ENCODE peak calls at places on chromosomes 16 and 17, in five cellular contexts. F, L, C, V and Y are unnamed samples. For H3K4me1, the result is how much of the 10 kb centered on the place peaks cover.

GRCh38 chr16:59370717-59371116 is 636.6 kb upstream of the GOT2 start:
- DNase-seq in F (no peak), L (no peak), C (no peak), V (no peak), Y (no peak)

GRCh38 chr16:84561291-84561690 is 56.6 kb downstream of the COTL1 start:
- DNase-seq in F (no peak), L (no peak), C (no peak), V (no peak), Y (no peak)

GRCh38 chr16:71648921-71649320 is 22.9 kb downstream of the MARVELD3 start:
- DNase-seq in F (no peak), L (no peak), C (no peak), V (peak), Y (no peak)

GRCh38 chr16:88772871-88773811 is 11.9 kb downstream of the PIEZO1 start:
- DNase-seq in F (peak), L (no peak), C (peak), V (peak), Y (no peak)

GRCh38 chr16:75589301-75589700 is 23.1 kb downstream of the GABARAPL2 start:
- DNase-seq in F (peak), L (no peak), C (no peak), V (no peak), Y (peak)

GRCh38 chr16:56681939-56682702 is at the start of gene MT1X:
- DNase-seq in F (peak), L (peak), C (peak), V (peak), Y (peak)

GRCh38 chr17:64723781-64724180 is 61.7 kb upstream of the SMURF2 start:
- DNase-seq in F (no peak), L (no peak), C (peak), V (no peak), Y (no peak)

GRCh38 chr16:80540516-80541305 is at the start of gene DYNLRB2:
- DNase-seq in F (peak), L (peak), C (peak), V (peak), Y (peak)

GRCh38 chr16:49775581-49775980 is 80.3 kb downstream of the ZNF423 start:
- DNase-seq in F (no peak), L (no peak), C (no peak), V (no peak), Y (no peak)

GRCh38 chr17:9456265-9456664 is 119.4 kb downstream of the STX8 start:
- DNase-seq in F (peak), L (peak), C (no peak), V (no peak), Y (no peak)

GRCh38 chr16:56161658-56162057 is 29.6 kb upstream of the GNAO1 start:
- DNase-seq in F (no peak), L (no peak), C (no peak), V (no peak), Y (no peak)

GRCh38 chr16:8678068-8678927 is 3.9 kb downstream of the ABAT start:
- DNase-seq in F (no peak), L (no peak), C (no peak), V (peak), Y (no peak)

GRCh38 chr16:50916040-50916439 is 174.2 kb downstream of the CYLD start:
- DNase-seq in F (no peak), L (no peak), C (no peak), V (no peak), Y (no peak)

GRCh38 chr16:50505714-50506542 is 42.3 kb upstream of the NKD1 start:
- DNase-seq in F (peak), L (no peak), C (no peak), V (no peak), Y (peak)

GRCh38 chr17:27343294-27343693 is 49.4 kb downstream of the WSB1 start:
- DNase-seq in F (no peak), L (no peak), C (no peak), V (no peak), Y (no peak)

GRCh38 chr16:17529982-17530760 is 59.4 kb upstream of the XYLT1 start:
- DNase-seq in F (no peak), L (no peak), C (no peak), V (no peak), Y (no peak)

DNA sequence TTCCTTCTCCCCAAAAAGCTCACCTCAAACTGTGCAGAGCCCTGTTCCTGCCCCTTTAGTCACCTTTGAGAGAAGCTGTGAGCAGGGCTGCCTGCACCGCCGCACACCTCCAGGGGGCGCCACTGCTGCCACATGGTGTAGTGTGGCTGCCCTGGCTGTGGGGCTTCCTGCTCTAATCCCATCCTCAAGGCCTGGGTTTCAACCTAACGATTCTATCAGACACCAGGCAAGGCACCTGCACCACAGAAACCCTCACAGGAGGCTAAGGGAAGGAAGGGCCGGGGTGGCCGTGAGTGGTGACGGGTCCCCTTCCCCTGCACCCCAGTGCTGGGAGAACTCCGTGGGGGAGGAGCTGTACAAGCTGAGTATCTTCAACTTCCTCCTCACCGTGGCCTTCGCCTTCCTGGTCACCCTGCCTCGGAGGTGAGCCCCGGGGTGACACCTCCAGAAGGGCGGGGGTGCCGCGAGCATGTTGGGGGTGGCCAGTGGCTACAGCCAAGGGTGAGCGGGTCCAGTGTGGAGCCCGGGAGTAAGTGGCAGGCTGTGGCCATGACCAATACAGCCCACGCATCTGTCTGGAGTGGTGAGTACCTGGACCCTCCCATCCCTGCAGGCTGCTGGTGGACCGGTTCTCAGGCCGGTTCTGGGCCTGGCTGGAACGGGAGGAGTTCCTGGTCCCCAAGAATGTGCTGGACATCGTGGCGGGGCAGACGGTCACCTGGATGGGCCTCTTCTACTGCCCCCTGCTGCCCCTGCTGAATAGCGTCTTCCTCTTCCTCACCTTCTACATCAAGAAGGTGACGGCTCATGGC is 7.0 kb downstream of the TMC8 start:
- DNase-seq in F (no peak), L (no peak), C (no peak), V (no peak), Y (no peak)
- H3K4me1 ChIP-seq in F (under half), L (under half), C (under half), V (under half), Y (under half)

GRCh38 chr17:78731904-78732303 is 50.2 kb downstream of the CYTH1 start:
- DNase-seq in F (no peak), L (no peak), C (no peak), V (no peak), Y (no peak)
- H3K4me1 ChIP-seq in F (half or more), L (under half), C (under half), V (under half), Y (under half)

GRCh38 chr17:7839199-7839889 is 5.3 kb downstream of the KDM6B start:
- DNase-seq in F (no peak), L (no peak), C (peak), V (no peak), Y (no peak)

GRCh38 chr17:7835818-7836595 is 2.0 kb downstream of the KDM6B start:
- DNase-seq in F (peak), L (peak), C (peak), V (peak), Y (no peak)

GRCh38 chr17:7836596-7837374 is 2.8 kb downstream of the KDM6B start:
- DNase-seq in F (peak), L (peak), C (peak), V (peak), Y (peak)

GRCh38 chr17:7838291-7839075 is 4.5 kb downstream of the KDM6B start:
- DNase-seq in F (no peak), L (no peak), C (peak), V (no peak), Y (no peak)

GRCh38 chr17:7837375-7838290 is 3.6 kb downstream of the KDM6B start:
- DNase-seq in F (no peak), L (no peak), C (no peak), V (no peak), Y (no peak)
- H3K4me1 ChIP-seq in F (half or more), L (under half), C (half or more), V (under half), Y (half or more)

DNA sequence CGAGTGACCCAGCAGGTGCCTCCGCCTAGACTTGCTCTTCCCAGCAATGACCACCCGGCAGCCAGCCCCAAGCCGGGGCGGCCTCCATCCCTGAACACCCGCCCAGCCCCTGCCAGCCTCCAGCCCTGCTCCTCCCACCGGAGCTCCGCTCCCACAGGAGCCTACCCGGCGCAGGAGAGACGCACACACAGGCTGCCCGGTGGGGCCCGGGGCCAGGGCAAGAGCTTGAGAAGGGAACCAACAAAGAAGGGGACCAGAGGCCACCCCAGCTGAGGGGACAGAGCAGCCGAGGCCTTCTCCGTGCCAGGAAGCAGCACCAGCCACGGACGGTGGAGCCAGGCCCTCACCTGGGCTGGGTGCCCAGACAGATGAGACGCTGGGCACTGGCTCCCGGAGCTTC is 13.8 kb downstream of the PKD1 start:
- DNase-seq in F (no peak), L (no peak), C (peak), V (no peak), Y (no peak)
- H3K4me1 ChIP-seq in F (half or more), L (under half), C (half or more), V (under half), Y (under half)

DNA sequence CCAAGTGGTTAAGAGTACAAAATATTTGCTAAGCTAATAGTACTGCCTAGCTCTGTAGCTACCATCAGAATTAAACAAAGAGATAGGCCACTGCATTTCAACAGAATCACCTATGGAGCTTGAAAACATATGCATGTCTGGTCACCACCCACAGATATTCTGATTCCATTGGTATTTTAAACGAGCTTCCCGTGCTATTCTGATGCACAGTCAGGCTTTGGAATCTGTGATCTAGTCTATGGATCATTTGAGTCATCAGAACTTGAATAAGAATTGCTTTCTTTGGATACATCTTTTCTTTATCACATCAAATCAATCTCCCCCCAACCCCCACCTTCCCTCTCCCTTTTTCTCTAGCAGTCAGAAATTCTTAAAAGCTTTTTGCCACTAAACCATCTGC is 124.7 kb downstream of the NPIPB5 start:
- DNase-seq in F (no peak), L (no peak), C (no peak), V (no peak), Y (no peak)
- H3K4me1 ChIP-seq in F (under half), L (under half), C (under half), V (under half), Y (under half)

GRCh38 chr17:76685366-76685765 is 25.4 kb downstream of the MXRA7 start:
- DNase-seq in F (no peak), L (no peak), C (no peak), V (no peak), Y (no peak)
- H3K4me1 ChIP-seq in F (half or more), L (under half), C (half or more), V (under half), Y (under half)

GRCh38 chr17:79914813-79915740 is 75.8 kb upstream of the CBX4 start:
- DNase-seq in F (no peak), L (no peak), C (no peak), V (no peak), Y (no peak)

GRCh38 chr17:79913896-79914812 is 74.9 kb upstream of the CBX4 start:
- DNase-seq in F (no peak), L (no peak), C (no peak), V (no peak), Y (no peak)

GRCh38 chr17:79916506-79916905 is 77.3 kb upstream of the CBX4 start:
- DNase-seq in F (no peak), L (no peak), C (no peak), V (no peak), Y (no peak)

GRCh38 chr17:79916991-79917901 is 78.0 kb upstream of the CBX4 start:
- DNase-seq in F (no peak), L (no peak), C (no peak), V (no peak), Y (no peak)

GRCh38 chr17:79915850-79916430 is 76.7 kb upstream of the CBX4 start:
- DNase-seq in F (peak), L (no peak), C (no peak), V (peak), Y (no peak)
- H3K4me1 ChIP-seq in F (under half), L (under half), C (under half), V (under half), Y (under half)

DNA sequence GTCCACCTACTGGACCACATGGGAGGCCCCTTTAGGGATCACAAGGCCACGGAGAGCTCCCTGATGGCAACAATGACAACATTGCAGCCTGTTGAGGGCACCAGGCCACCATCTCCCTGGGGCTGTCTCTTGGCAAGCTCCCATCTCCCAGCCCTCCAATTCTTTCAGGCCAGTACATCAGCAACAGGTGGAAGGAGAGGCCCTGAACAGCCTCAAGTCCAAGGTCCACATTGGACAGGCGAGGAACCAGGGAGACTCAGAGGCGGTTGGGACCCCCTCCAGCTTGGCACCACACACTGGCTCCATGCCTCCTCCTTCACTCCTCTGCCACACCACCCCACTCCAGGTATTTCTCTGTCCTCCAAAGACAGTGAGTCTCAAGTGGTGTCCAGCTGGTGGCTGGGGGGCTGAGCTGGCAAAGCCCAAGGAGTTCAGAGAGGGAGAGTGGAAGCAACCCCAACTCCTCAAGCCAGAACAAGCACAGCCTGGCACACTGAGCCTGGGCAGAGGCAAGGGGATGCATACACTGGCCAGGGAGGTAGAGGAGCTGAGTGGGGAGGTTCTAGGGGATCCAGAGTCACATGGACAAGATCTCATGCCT is 1.3 kb upstream of the ACAP1 start:
- DNase-seq in F (no peak), L (no peak), C (no peak), V (no peak), Y (no peak)
- H3K4me1 ChIP-seq in F (under half), L (under half), C (under half), V (under half), Y (under half)

GRCh38 chr17:7024402-7024785 is 1.5 kb downstream of the BCL6B start:
- DNase-seq in F (no peak), L (no peak), C (no peak), V (no peak), Y (no peak)
- H3K4me1 ChIP-seq in F (half or more), L (half or more), C (under half), V (under half), Y (under half)